ENCODE peak calls at places on chromosomes 11 and 22, in eight cellular contexts. A is transverse colon, W is hepatocyte, G is HCT116, B is A549, F is mammary epithelial cell, U is pancreas, M is astrocyte. P is an unnamed sample.
A peak's percentile ranks its signal among the peaks of the same experiment; 100 is the strongest.

GRCh38 chr11:8927233-8927632 is 5.5 kb downstream of the C11orf16 start:
- DNase-seq in A (no peak), W (no peak), G (no peak), B (no peak), F (no peak), U (no peak), M (no peak), P (no peak)

GRCh38 chr11:85953491-85954143 is 98.4 kb downstream of the CCDC83 start:
- DNase-seq in A (no peak), W (no peak), G (no peak), B (no peak), F (no peak), U (no peak), M (peak; percentile 37), P (no peak)

GRCh38 chr22:48208894-48209293 is 1446.4 kb downstream of the TBC1D22A start:
- DNase-seq in A (no peak), W (no peak), G (no peak), B (no peak), F (no peak), U (no peak), M (no peak), P (no peak)

GRCh38 chr11:20759541-20759940 is 90.2 kb downstream of the NELL1 start:
- DNase-seq in A (no peak), W (no peak), G (no peak), B (no peak), F (no peak), U (no peak), M (no peak), P (no peak)

GRCh38 chr11:95016133-95016532 is 8.9 kb upstream of the KDM4E start:
- DNase-seq in A (no peak), W (no peak), G (no peak), B (no peak), F (no peak), U (no peak), M (no peak), P (no peak)

GRCh38 chr11:60864856-60865513 is 2.4 kb upstream of the ZP1 start:
- DNase-seq in A (no peak), W (no peak), G (no peak), B (no peak), F (no peak), U (no peak), M (no peak), P (no peak)

GRCh38 chr11:115806056-115806455 is 301.8 kb upstream of the CADM1 start:
- DNase-seq in A (no peak), W (no peak), G (no peak), B (no peak), F (no peak), U (no peak), M (no peak), P (no peak)

GRCh38 chr11:78652866-78653265 is 78.2 kb upstream of the NARS2 start:
- DNase-seq in A (no peak), W (no peak), G (no peak), B (no peak), F (no peak), U (no peak), M (no peak), P (no peak)

GRCh38 chr11:128516467-128516778 is 70.9 kb downstream of the ETS1 start:
- DNase-seq in A (no peak), W (no peak), G (no peak), B (no peak), F (no peak), U (no peak), M (no peak), P (no peak)

GRCh38 chr11:128515766-128516466 is 71.4 kb downstream of the ETS1 start:
- DNase-seq in A (no peak), W (no peak), G (no peak), B (no peak), F (no peak), U (no peak), M (no peak), P (no peak)

GRCh38 chr11:128517457-128518230 is 69.7 kb downstream of the ETS1 start:
- DNase-seq in A (no peak), W (no peak), G (no peak), B (no peak), F (no peak), U (no peak), M (peak; percentile 56), P (no peak)

GRCh38 chr11:128518493-128519207 is 68.7 kb downstream of the ETS1 start:
- DNase-seq in A (no peak), W (no peak), G (no peak), B (no peak), F (no peak), U (no peak), M (no peak), P (no peak)

DNA sequence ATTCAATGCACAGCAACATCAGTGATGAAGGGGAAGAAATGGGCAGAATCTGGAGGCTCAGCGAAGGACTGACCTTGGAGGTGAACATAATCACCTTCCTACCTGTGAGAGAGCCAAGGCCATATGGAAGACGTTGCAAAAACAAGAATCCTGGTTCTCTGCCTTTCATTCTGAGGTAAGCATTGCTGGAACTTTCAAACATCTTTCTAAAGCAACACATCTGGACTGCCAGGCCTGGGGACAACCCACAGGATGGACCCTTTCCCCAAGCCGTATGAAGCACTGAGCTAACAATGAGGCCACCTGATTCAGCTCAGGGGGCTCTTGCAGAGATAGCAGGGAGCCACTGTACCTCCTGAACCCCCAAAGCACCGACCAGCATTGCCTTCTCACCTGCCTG is 70.5 kb downstream of the ETS1 start:
- DNase-seq in A (no peak), W (no peak), G (no peak), B (no peak), F (no peak), U (no peak), M (no peak), P (no peak)
- H3K4me3 ChIP-seq in A (peak overlapping the region; percentile 74), W (no peak overlapping the region), G (no peak overlapping the region), B (no peak overlapping the region), F (no peak overlapping the region), U (no peak overlapping the region), M (peak overlapping the region; percentile 94), P (no peak overlapping the region)

DNA sequence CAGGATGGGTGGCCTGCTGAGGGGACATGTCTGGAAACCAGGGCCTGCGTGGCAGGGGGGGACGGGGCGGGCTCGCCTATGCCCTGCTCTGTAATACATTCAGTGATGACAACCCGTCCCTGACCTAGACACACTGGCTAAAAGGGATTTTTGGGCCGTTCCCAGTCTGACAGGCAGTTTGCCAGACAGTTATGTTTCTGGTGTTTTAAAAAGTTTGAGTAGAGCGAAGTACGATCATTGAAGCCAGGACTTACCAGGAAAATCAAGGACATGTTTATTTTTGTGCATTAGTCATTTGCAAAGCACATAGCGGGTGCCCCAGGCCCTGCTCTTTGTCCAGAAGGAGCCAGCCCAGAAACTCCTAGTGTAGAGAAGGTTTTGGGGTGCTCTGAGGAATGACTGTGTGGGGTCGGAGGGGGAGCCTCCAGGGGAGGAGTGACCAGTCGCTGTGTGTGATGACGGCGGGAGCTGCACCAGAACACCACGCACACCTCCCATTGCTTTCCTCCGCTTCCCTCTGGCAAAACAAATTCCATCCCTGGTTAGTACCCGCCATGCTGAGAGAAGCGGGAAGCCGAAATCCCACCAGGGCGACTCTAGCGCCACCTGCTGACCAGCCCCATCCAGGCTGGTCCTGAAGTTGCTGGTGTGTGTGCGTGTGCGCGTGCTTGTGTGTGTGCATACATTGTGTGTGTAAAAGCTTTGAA is 50.8 kb downstream of the FBLN1 start:
- DNase-seq in A (peak; percentile 73), W (peak; percentile 87), G (peak; percentile 63), B (peak; percentile 83), F (peak; percentile 80), U (peak; percentile 89), M (peak; percentile 84), P (peak; percentile 84)
- H3K27ac ChIP-seq in A (peak overlapping the region; percentile 73), W (peak overlapping the region; percentile 87), G (peak overlapping the region; percentile 48), B (peak overlapping the region; percentile 96), F (peak overlapping the region; percentile 49), U (no peak overlapping the region), M (peak overlapping the region; percentile 67), P (no peak overlapping the region)

GRCh38 chr11:57616595-57616994 is 19.1 kb downstream of the SERPING1 start:
- DNase-seq in A (no peak), W (no peak), G (no peak), B (no peak), F (no peak), U (no peak), M (no peak), P (no peak)

GRCh38 chr11:57622263-57622662 is 24.8 kb downstream of the SERPING1 start:
- DNase-seq in A (no peak), W (no peak), G (no peak), B (no peak), F (no peak), U (no peak), M (no peak), P (no peak)

GRCh38 chr11:57615308-57615707 is 17.8 kb downstream of the SERPING1 start:
- DNase-seq in A (no peak), W (no peak), G (no peak), B (no peak), F (no peak), U (no peak), M (no peak), P (no peak)

GRCh38 chr11:57618438-57618837 is 21.0 kb downstream of the SERPING1 start:
- DNase-seq in A (no peak), W (no peak), G (no peak), B (no peak), F (peak; percentile 62), U (no peak), M (no peak), P (no peak)

GRCh38 chr11:57619331-57619730 is 21.8 kb downstream of the SERPING1 start:
- DNase-seq in A (no peak), W (no peak), G (peak; percentile 35), B (no peak), F (no peak), U (no peak), M (no peak), P (no peak)
- TF ChIP-seq CTCF in A (no peak), W (no peak), G (peak; percentile 69), B (no peak), F (peak; percentile 30), U (no peak), M (no peak), P (no peak)

GRCh38 chr11:118437736-118438125 is 1.4 kb downstream of the KMT2A start:
- DNase-seq in A (peak; percentile 45), W (peak; percentile 56), G (no peak), B (no peak), F (peak; percentile 48), U (peak; percentile 65), M (peak; percentile 6), P (peak; percentile 35)

GRCh38 chr11:118437046-118437735 is 899 bp downstream of the KMT2A start:
- DNase-seq in A (peak; percentile 47), W (peak; percentile 70), G (no peak), B (peak; percentile 28), F (peak; percentile 59), U (peak; percentile 63), M (peak; percentile 23), P (no peak)

GRCh38 chr11:118438314-118438931 is 2.1 kb downstream of the KMT2A start:
- DNase-seq in A (peak; percentile 48), W (peak; percentile 89), G (no peak), B (peak; percentile 31), F (peak; percentile 70), U (no peak), M (peak; percentile 83), P (peak; percentile 52)

GRCh38 chr11:118441770-118442169 is 5.5 kb downstream of the KMT2A start:
- DNase-seq in A (no peak), W (no peak), G (no peak), B (no peak), F (no peak), U (no peak), M (no peak), P (no peak)

DNA sequence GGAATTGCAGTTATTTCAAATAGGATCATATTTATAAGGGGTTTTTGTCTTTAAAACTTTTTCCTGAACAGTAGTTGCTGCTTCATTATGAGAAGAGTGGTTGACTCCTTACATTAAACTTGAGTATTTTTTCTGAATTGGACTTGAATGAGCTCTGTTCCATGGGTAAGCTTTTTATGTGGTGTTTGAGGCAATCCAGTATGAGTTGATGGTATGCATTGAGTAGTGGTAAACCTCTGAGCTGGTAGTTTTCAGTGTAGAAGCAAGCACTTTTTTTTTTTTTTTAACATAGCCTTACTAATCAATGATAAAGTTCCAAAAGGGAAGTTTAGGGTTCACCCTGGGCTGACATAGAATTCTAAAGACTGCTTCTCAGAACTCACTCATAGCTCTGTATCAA is 3.4 kb downstream of the KMT2A start:
- DNase-seq in A (no peak), W (no peak), G (no peak), B (no peak), F (no peak), U (no peak), M (no peak), P (no peak)
- H3K4me3 ChIP-seq in A (no peak overlapping the region), W (peak overlapping the region; percentile 25), G (no peak overlapping the region), B (no peak overlapping the region), F (no peak overlapping the region), U (no peak overlapping the region), M (no peak overlapping the region), P (no peak overlapping the region)

P was measured in dorsolateral prefrontal cortex.